ENCODE peak calls at places on chromosomes 4 and X, in four cellular contexts. V is pancreas, B is cardiac muscle cell, Q is heart left ventricle. O is an unnamed sample.
A peak's percentile ranks its signal among the peaks of the same experiment; 100 is the strongest.

GRCh38 chr4:185774815-185775684 is 36.9 kb downstream of the SORBS2 start:
- DNase-seq in Q (no peak), V (peak; percentile 64), B (peak; percentile 72), O (peak; percentile 50)

GRCh38 chr4:70997068-70997467 is 3.6 kb downstream of the DCK start:
- DNase-seq in Q (no peak), V (no peak), B (no peak), O (no peak)

GRCh38 chr4:66662620-66663019 is 882.7 kb downstream of the CENPC start:
- DNase-seq in V (no peak), B (no peak), Q (no peak), O (no peak)

GRCh38 chrX:148541461-148541983 is 41.1 kb downstream of the AFF2 start:
- DNase-seq in V (no peak), Q (no peak), B (no peak), O (no peak)

GRCh38 chr4:2141022-2141761 is 82.1 kb downstream of the NAT8L start:
- DNase-seq in V (no peak), B (no peak), Q (no peak), O (no peak)

GRCh38 chr4:2333356-2333841 is 71.5 kb upstream of the MXD4 start:
- DNase-seq in V (no peak), B (no peak), Q (no peak), O (peak; percentile 79)

GRCh38 chr4:142467086-142467485 is 379.0 kb downstream of the INPP4B start:
- DNase-seq in Q (no peak), B (no peak), V (no peak), O (no peak)

GRCh38 chrX:137574102-137574783 is 8.3 kb downstream of the ZIC3 start:
- DNase-seq in V (no peak), B (no peak), Q (no peak), O (no peak)

GRCh38 chr4:55830741-55831140 is 11.2 kb downstream of the EXOC1L start:
- DNase-seq in B (no peak), Q (no peak), V (no peak), O (no peak)

GRCh38 chrX:48945517-48946348 is 11.7 kb downstream of the OTUD5 start:
- DNase-seq in V (peak; percentile 20), Q (no peak), B (peak; percentile 67), O (peak; percentile 52)

GRCh38 chr4:149279790-149280189 is 535.9 kb downstream of the IQCM start:
- DNase-seq in B (no peak), Q (peak; percentile 24), V (no peak), O (no peak)

GRCh38 chr4:146632770-146633470 is 5.8 kb upstream of the POU4F2 start:
- DNase-seq in V (no peak), Q (no peak), B (no peak), O (no peak)

GRCh38 chr4:139585468-139585867 is 29.4 kb upstream of the SETD7 start:
- DNase-seq in B (no peak), Q (no peak), V (no peak), O (no peak)

GRCh38 chr4:8394125-8394524 is 46.4 kb downstream of the ACOX3 start:
- DNase-seq in Q (peak; percentile 89), B (no peak), V (no peak), O (peak; percentile 43)

GRCh38 chrX:119942831-119943184 is 743 bp downstream of the NKAP start:
- DNase-seq in Q (no peak), V (no peak), B (no peak), O (no peak)

GRCh38 chrX:55598333-55598732 is 24.9 kb upstream of the FOXR2 start:
- DNase-seq in Q (no peak), V (no peak), B (no peak), O (no peak)

GRCh38 chr4:110615366-110616161 is 7.3 kb downstream of the PITX2 start:
- DNase-seq in B (peak; percentile 18), V (no peak), Q (no peak), O (no peak)

GRCh38 chr4:77355731-77356130 is 198.7 kb downstream of the CCNG2 start:
- DNase-seq in B (no peak), V (no peak), Q (no peak), O (no peak)

GRCh38 chr4:87542734-87543312 is 13.6 kb upstream of the SPARCL1 start:
- DNase-seq in Q (no peak), B (no peak), V (no peak), O (no peak)

GRCh38 chr4:87541956-87542709 is 13.0 kb upstream of the SPARCL1 start:
- DNase-seq in V (no peak), Q (no peak), B (no peak), O (no peak)

GRCh38 chr4:87543835-87544461 is 14.8 kb upstream of the SPARCL1 start:
- DNase-seq in V (no peak), Q (no peak), B (peak; percentile 45), O (no peak)

GRCh38 chr4:87541521-87541920 is 12.3 kb upstream of the SPARCL1 start:
- DNase-seq in V (no peak), Q (no peak), B (no peak), O (no peak)

GRCh38 chr4:87540176-87541058 is 11.2 kb upstream of the SPARCL1 start:
- DNase-seq in B (no peak), V (no peak), Q (no peak), O (no peak)
- H3K9me3 ChIP-seq in B (no peaks in the 10 kb centered on the region), V (no peaks in the 10 kb centered on the region), Q (no peaks in the 10 kb centered on the region), O (peaks cover 2% of the 10 kb centered on the region)

DNA sequence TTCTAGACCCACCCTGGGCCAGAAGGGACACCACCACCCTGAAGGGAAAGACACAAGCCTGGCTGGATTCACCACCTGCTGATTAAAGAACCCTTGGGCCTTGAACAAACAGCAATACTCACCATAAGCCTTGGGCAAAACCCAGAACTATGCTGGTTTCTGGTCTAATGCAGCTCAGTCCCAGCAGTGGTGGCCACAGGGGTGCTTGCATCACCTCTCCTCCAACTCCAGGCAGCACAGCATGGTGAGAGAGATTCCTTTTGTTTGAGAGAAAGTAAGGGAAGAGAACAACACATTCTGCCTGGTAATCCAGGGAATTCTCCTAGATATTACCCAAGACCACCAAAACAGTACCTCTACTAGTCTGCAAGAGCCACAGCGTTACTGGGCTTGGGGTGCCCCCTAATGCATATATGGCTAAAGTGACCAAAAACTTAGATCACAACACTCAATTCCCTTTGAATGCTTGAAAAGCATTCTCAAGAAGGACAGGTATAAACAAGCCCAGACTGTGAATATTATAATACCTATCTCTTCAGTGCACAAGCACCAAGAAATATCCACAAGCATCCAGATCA is 25.7 kb downstream of the RNF128 start:
- DNase-seq in V (no peak), B (peak; percentile 20), Q (no peak), O (no peak)
- H3K27me3 ChIP-seq in V (peaks cover 8% of the 10 kb centered on the region), B (no peaks in the 10 kb centered on the region), Q (no peaks in the 10 kb centered on the region), O (no peaks in the 10 kb centered on the region)

GRCh38 chrX:66030505-66031317 is 9.2 kb downstream of the VSIG4 start:
- DNase-seq in Q (no peak), V (no peak), B (peak; percentile 15), O (no peak)
- H3K4me3 ChIP-seq in Q (no peak overlapping the region), V (no peak overlapping the region), B (no peak overlapping the region), O (no peak overlapping the region)

GRCh38 chr4:14025093-14025492 is 397.6 kb upstream of the BOD1L1 start:
- DNase-seq in B (peak; percentile 47), V (no peak), Q (no peak), O (no peak)
- H3K9me3 ChIP-seq in B (no peaks in the 10 kb centered on the region), V (no peaks in the 10 kb centered on the region), Q (no peaks in the 10 kb centered on the region), O (no peaks in the 10 kb centered on the region)

DNA sequence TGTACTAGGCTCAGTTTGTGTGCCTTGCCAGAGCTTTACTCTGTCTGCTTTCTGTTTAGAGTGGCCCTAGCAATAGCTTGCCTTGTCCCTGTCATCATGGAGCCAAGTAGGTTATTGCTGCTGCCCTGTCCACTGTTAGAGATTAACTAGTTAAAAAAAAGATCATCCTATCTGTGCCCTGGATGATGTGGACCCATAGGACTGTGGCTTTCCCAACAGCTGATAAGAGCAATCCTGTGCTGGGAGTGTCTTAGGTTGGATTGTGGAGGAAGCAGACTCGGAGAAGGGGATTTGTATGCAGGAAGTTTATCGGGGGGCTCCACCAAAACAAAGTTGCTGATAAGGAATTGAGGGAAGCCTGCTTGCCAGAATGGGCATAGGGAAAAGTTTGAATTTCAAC is 23.8 kb downstream of the PPP1R2C start:
- DNase-seq in Q (no peak), B (no peak), V (no peak), O (no peak)
- H3K27me3 ChIP-seq in Q (no peaks in the 10 kb centered on the region), B (no peaks in the 10 kb centered on the region), V (peaks cover 9% of the 10 kb centered on the region), O (no peaks in the 10 kb centered on the region)

O was measured in lung.